ENCODE peak calls at places on chromosomes 4 and X, in six cellular contexts. X, N, A, U, P and B are unnamed samples.
A peak's percentile ranks its signal among the peaks of the same experiment; 100 is the strongest.

GRCh38 chr4:79198886-79199591 is 126.8 kb downstream of the NAA11 start:
- DNase-seq in X (peak; percentile 72), N (no peak), A (no peak), U (no peak), P (no peak), B (no peak)

GRCh38 chrX:15142084-15142715 is 127.7 kb downstream of the ASB9 start:
- DNase-seq in X (no peak), N (no peak), A (no peak), U (no peak), P (peak; percentile 1), B (no peak)

GRCh38 chr4:73883306-73883705 is 14.1 kb downstream of the CXCL1 start:
- DNase-seq in X (no peak), N (no peak), A (no peak), U (no peak), P (no peak), B (no peak)

GRCh38 chr4:29085748-29086147 is 1634.4 kb upstream of the PCDH7 start:
- DNase-seq in X (no peak), N (no peak), A (no peak), U (no peak), P (no peak), B (no peak)

GRCh38 chr4:1819816-1820215 is 26.7 kb downstream of the FGFR3 start:
- DNase-seq in X (no peak), N (no peak), A (no peak), U (no peak), P (no peak), B (no peak)

GRCh38 chr4:186624951-186625350 is 69.6 kb upstream of the MTNR1A start:
- DNase-seq in X (no peak), N (no peak), A (no peak), U (no peak), P (peak; percentile 20), B (no peak)

GRCh38 chr4:107900067-107900466 is 31.3 kb upstream of the CYP2U1 start:
- DNase-seq in X (no peak), N (no peak), A (no peak), U (no peak), P (no peak), B (no peak)

GRCh38 chrX:63652086-63652775 is 132.8 kb downstream of the ARHGEF9 start:
- DNase-seq in X (no peak), N (no peak), A (no peak), U (no peak), P (no peak), B (no peak)

GRCh38 chrX:3518870-3519269 is 172.4 kb upstream of the MXRA5 start:
- DNase-seq in X (no peak), N (peak; percentile 63), A (no peak), U (no peak), P (peak; percentile 2), B (peak; percentile 2)

GRCh38 chr4:186617921-186618320 is 62.6 kb upstream of the MTNR1A start:
- DNase-seq in X (no peak), N (no peak), A (no peak), U (no peak), P (no peak), B (no peak)

GRCh38 chr4:163587867-163588266 is 93.4 kb downstream of the TMA16 start:
- DNase-seq in X (no peak), N (no peak), A (peak; percentile 73), U (peak; percentile 16), P (peak; percentile 16), B (no peak)

GRCh38 chr4:77148081-77148480 is 8.9 kb upstream of the CCNG2 start:
- DNase-seq in X (no peak), N (no peak), A (no peak), U (no peak), P (no peak), B (no peak)

GRCh38 chr4:107997001-107997788 is 7.5 kb downstream of the HADH start:
- DNase-seq in X (no peak), N (no peak), A (no peak), U (no peak), P (no peak), B (no peak)

DNA sequence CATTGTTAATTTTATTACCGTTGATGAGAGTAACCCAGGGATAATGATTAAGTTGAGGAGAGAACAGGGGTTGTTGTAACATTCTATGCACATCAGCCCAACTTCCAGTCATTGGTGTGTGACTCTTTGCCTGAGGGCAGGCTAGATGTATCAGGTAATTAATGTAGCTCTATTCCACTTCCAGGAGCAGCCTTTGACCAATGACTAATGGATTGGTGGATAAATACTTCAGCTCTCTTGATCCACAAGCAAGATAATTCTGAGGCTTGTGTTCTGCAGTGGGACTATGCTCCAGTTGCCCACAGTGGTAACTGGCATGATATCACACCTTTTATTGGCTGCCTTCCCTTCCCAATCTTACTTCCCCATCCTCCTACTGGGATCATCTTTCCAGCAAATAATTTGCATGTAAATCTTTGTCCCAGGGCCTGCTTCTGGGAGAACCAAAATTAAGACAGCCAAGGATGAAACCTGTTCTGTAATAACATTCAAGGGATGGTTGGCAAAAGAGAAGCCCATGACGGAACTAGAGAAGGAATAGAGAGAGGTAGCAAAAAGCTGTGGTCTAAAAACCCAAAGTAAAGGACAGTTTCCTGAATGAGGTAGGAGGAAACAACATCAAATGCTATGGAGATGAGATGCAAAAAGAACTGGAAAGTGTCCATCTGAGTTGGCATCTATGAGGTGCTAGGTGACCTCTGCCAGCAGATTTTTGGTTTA is 241.4 kb upstream of the RPS6KA3 start:
- DNase-seq in X (no peak), N (no peak), A (no peak), U (no peak), P (no peak), B (no peak)
- TF ChIP-seq SIN3A in X (no peak), N (no peak), A (no peak), U (no peak), P (no peak), B (no peak)

GRCh38 chr4:13665711-13666660 is 38.5 kb upstream of the BOD1L1 start:
- DNase-seq in X (no peak), N (no peak), A (no peak), U (no peak), P (no peak), B (no peak)
- TF ChIP-seq SIN3A in X (no peak), N (no peak), A (no peak), U (no peak), P (no peak), B (no peak)

GRCh38 chr4:16745887-16746286 is 152.6 kb downstream of the LDB2 start:
- DNase-seq in X (no peak), N (no peak), A (no peak), U (no peak), P (no peak), B (no peak)

GRCh38 chr4:16750216-16750615 is 148.2 kb downstream of the LDB2 start:
- DNase-seq in X (no peak), N (no peak), A (no peak), U (no peak), P (no peak), B (no peak)

GRCh38 chr4:16745009-16745408 is 153.4 kb downstream of the LDB2 start:
- DNase-seq in X (no peak), N (no peak), A (no peak), U (no peak), P (no peak), B (no peak)
- TF ChIP-seq SIN3A in X (no peak), N (no peak), A (no peak), U (no peak), P (no peak), B (no peak)

GRCh38 chr4:102868782-102869568 is at the start of gene CISD2:
- DNase-seq in X (peak; percentile 85), N (peak; percentile 82), A (peak; percentile 80), U (peak; percentile 94), P (peak; percentile 78), B (peak; percentile 61)

GRCh38 chr4:102867278-102868152 is 1.3 kb upstream of the CISD2 start:
- DNase-seq in X (no peak), N (no peak), A (peak; percentile 34), U (no peak), P (no peak), B (no peak)

GRCh38 chr4:102869569-102870227 is 906 bp downstream of the CISD2 start:
- DNase-seq in X (peak; percentile 64), N (no peak), A (no peak), U (no peak), P (no peak), B (no peak)

GRCh38 chr4:102871772-102872171 is 3.0 kb downstream of the CISD2 start:
- DNase-seq in X (no peak), N (no peak), A (no peak), U (no peak), P (no peak), B (no peak)

DNA sequence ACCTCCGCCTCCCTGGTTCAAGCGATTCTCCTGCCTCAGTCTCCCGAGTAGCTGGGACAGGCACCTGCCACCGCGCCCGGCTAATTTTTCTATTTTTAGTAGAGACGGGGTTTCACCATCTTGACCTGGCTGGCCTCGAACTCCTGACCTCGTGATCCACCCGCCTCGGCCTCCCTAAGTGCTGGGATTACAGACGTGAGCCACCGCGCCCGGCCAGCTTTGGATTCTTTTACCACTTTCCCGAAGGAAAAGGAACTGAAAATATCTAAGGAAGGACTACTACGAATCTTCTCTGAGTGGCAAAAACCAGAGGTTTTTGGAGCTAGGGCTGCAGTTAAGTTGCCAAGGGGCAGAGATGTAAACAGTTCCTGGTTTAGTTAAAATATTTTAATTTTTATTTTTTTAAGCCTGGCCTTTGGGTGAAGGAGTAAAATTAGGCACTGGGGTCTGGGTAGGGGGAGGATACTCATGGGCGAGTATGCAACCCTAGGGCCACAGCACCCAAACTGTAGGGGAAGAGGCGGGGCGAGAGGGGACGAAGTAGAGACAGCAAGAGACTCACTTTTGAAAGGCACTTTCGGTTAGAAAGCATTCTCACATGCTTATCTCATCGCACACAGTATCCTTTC is 525 bp upstream of the CISD2 start:
- DNase-seq in X (no peak), N (no peak), A (no peak), U (no peak), P (no peak), B (no peak)
- TF ChIP-seq SIN3A in X (no peak), N (no peak), A (no peak), U (no peak), P (no peak), B (no peak)

GRCh38 chrX:24396236-24396929 is 35.9 kb downstream of the SUPT20HL1 start:
- DNase-seq in X (no peak), N (no peak), A (no peak), U (no peak), P (no peak), B (no peak)
- TF ChIP-seq SIN3A in X (no peak), N (no peak), A (no peak), U (no peak), P (no peak), B (no peak)

DNA sequence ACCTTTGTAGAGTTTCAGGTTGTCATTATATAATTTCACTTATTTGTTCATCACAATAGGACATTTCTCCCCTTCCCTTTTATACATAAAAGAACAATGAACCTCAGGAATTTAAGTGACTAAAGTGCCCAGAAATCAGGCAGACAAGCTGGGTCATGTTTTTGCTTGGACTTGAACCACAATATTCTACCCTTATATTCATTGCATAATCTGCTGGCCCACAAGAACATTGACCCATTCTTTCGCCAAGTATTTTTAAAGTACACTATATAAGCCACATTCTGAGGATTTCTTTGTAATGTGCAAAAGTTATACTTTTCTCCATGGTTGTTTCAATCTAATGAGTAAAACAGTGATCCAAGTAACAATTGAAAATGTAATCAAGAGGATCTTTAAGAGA is 637.5 kb upstream of the SLIT2 start:
- DNase-seq in X (no peak), N (no peak), A (no peak), U (no peak), P (no peak), B (no peak)
- TF ChIP-seq SIN3A in X (no peak), N (no peak), A (no peak), U (no peak), P (no peak), B (no peak)